ENCODE peak calls at places on chromosome 18, in four cellular contexts. One of them, this sample, is unnamed. For H3K9me1, the result is how much of the 10 kb centered on the place peaks cover.

GRCh38 chr18:27838230-27838629 is 338.7 kb downstream of the CDH2 start:
- DNase-seq in K562: no peak
- DNase-seq in IMR-90: no peak
- DNase-seq in keratinocyte: no peak
- DNase-seq in this sample: no peak

GRCh38 chr18:63848159-63848558 is 39.3 kb upstream of the SERPINB2 start:
- DNase-seq in K562: peak
- DNase-seq in IMR-90: peak
- DNase-seq in keratinocyte: no peak
- DNase-seq in this sample: peak

GRCh38 chr18:48986851-48987761 is 36.3 kb upstream of the SMAD7 start:
- DNase-seq in K562: no peak
- DNase-seq in keratinocyte: no peak
- DNase-seq in IMR-90: no peak
- DNase-seq in this sample: no peak

GRCh38 chr18:26686532-26686931 is 138.2 kb upstream of the KCTD1 start:
- DNase-seq in keratinocyte: no peak
- DNase-seq in IMR-90: no peak
- DNase-seq in K562: no peak
- DNase-seq in this sample: no peak

GRCh38 chr18:72910045-72910444 is 42.3 kb upstream of the NETO1 start:
- DNase-seq in keratinocyte: no peak
- DNase-seq in IMR-90: no peak
- DNase-seq in K562: no peak
- DNase-seq in this sample: no peak

GRCh38 chr18:3236470-3236869 is 11.1 kb upstream of the MYL12A start:
- DNase-seq in K562: no peak
- DNase-seq in IMR-90: no peak
- DNase-seq in keratinocyte: no peak
- DNase-seq in this sample: no peak

GRCh38 chr18:8401606-8402005 is 207.6 kb upstream of the RAB12 start:
- DNase-seq in IMR-90: no peak
- DNase-seq in keratinocyte: no peak
- DNase-seq in K562: no peak
- DNase-seq in this sample: no peak

GRCh38 chr18:32777049-32777448 is 4.2 kb upstream of the KLHL14 start:
- DNase-seq in keratinocyte: no peak
- DNase-seq in IMR-90: no peak
- DNase-seq in K562: no peak
- DNase-seq in this sample: no peak

GRCh38 chr18:7608174-7608550 is 41.0 kb downstream of the PTPRM start:
- DNase-seq in keratinocyte: no peak
- DNase-seq in IMR-90: peak
- DNase-seq in K562: no peak
- DNase-seq in this sample: no peak

GRCh38 chr18:44789704-44790103 is 109.0 kb downstream of the SETBP1 start:
- DNase-seq in IMR-90: no peak
- DNase-seq in K562: no peak
- DNase-seq in keratinocyte: peak
- DNase-seq in this sample: peak
- H3K9ac ChIP-seq in IMR-90: no peak
- H3K9ac ChIP-seq in K562: no peak
- H3K9ac ChIP-seq in keratinocyte: no peak
- H3K9ac ChIP-seq in this sample: no peak

GRCh38 chr18:13257361-13257980 is 38.9 kb downstream of the LDLRAD4 start:
- DNase-seq in IMR-90: no peak
- DNase-seq in K562: no peak
- DNase-seq in keratinocyte: no peak
- DNase-seq in this sample: no peak
- H3K9me1 ChIP-seq in IMR-90: under half
- H3K9me1 ChIP-seq in K562: under half
- H3K9me1 ChIP-seq in keratinocyte: under half
- H3K9me1 ChIP-seq in this sample: under half

GRCh38 chr18:56569391-56569790 is 69.0 kb downstream of the TXNL1 start:
- DNase-seq in IMR-90: no peak
- DNase-seq in K562: no peak
- DNase-seq in keratinocyte: no peak
- DNase-seq in this sample: no peak
- H3K9ac ChIP-seq in IMR-90: no peak
- H3K9ac ChIP-seq in K562: no peak
- H3K9ac ChIP-seq in keratinocyte: no peak
- H3K9ac ChIP-seq in this sample: no peak

DNA sequence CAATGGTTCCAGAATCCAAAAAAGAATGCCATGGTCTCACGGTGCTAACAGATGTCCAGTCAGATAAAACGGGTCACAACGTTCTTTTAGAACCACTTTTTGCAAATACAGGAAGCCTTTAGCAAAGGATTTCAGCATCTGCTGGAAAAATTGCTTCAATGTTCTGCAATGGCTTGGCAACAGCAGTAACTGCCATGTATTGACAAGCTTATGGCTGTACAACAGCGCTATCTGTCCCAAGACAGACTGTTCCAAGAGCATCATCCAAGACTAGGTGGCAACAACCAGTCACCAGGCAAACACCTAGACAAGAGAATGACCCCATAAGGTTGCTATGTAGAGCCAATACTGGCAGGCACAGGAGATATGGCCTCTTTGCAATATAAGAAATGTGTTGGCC is 37.6 kb upstream of the RIOK3 start:
- DNase-seq in IMR-90: no peak
- DNase-seq in keratinocyte: no peak
- DNase-seq in K562: no peak
- DNase-seq in this sample: no peak
- H3K9me1 ChIP-seq in IMR-90: under half
- H3K9me1 ChIP-seq in keratinocyte: under half
- H3K9me1 ChIP-seq in K562: under half
- H3K9me1 ChIP-seq in this sample: under half